ENCODE peak calls at places on chromosomes 2 and 18, in six cellular contexts. One of them, this sample, is unnamed.

GRCh38 chr2:164567335-164567989 is 53.8 kb downstream of the GRB14 start:
- DNase-seq in stimulated activated naive B cell treated with anti-CD40 and anti-IgM and Interleukin-4, amounts not matched to agents 10 μg/mL and 1 μg/mL and 100 μg/mL, for 72 hours: no peak
- DNase-seq in NCI-H526: no peak
- DNase-seq in NT2/D1: no peak
- DNase-seq in HFFc6: no peak
- DNase-seq in NCI-H345: no peak
- DNase-seq in this sample: no peak

GRCh38 chr2:1278861-1279260 is 134.4 kb upstream of the TPO start:
- DNase-seq in stimulated activated naive B cell treated with anti-CD40 and anti-IgM and Interleukin-4, amounts not matched to agents 10 μg/mL and 1 μg/mL and 100 μg/mL, for 72 hours: no peak
- DNase-seq in NCI-H526: no peak
- DNase-seq in NT2/D1: no peak
- DNase-seq in HFFc6: no peak
- DNase-seq in NCI-H345: no peak
- DNase-seq in this sample: no peak

GRCh38 chr2:227308784-227309183 is 16.3 kb upstream of the MFF start:
- DNase-seq in stimulated activated naive B cell treated with anti-CD40 and anti-IgM and Interleukin-4, amounts not matched to agents 10 μg/mL and 1 μg/mL and 100 μg/mL, for 72 hours: no peak
- DNase-seq in NCI-H526: no peak
- DNase-seq in NT2/D1: no peak
- DNase-seq in HFFc6: no peak
- DNase-seq in NCI-H345: no peak
- DNase-seq in this sample: no peak

GRCh38 chr18:35705988-35706387 is 124.4 kb downstream of the GALNT1 start:
- DNase-seq in stimulated activated naive B cell treated with anti-CD40 and anti-IgM and Interleukin-4, amounts not matched to agents 10 μg/mL and 1 μg/mL and 100 μg/mL, for 72 hours: no peak
- DNase-seq in NCI-H526: no peak
- DNase-seq in NT2/D1: no peak
- DNase-seq in HFFc6: no peak
- DNase-seq in NCI-H345: no peak
- DNase-seq in this sample: no peak

GRCh38 chr18:36572135-36572856 is 256.5 kb downstream of the TPGS2 start:
- DNase-seq in stimulated activated naive B cell treated with anti-CD40 and anti-IgM and Interleukin-4, amounts not matched to agents 10 μg/mL and 1 μg/mL and 100 μg/mL, for 72 hours: no peak
- DNase-seq in NCI-H526: no peak
- DNase-seq in NT2/D1: no peak
- DNase-seq in HFFc6: peak; percentile 43
- DNase-seq in NCI-H345: no peak
- DNase-seq in this sample: peak; percentile 60

GRCh38 chr2:189673661-189674373 is 653 bp upstream of the ANKAR start:
- DNase-seq in stimulated activated naive B cell treated with anti-CD40 and anti-IgM and Interleukin-4, amounts not matched to agents 10 μg/mL and 1 μg/mL and 100 μg/mL, for 72 hours: no peak
- DNase-seq in NCI-H526: no peak
- DNase-seq in NT2/D1: no peak
- DNase-seq in HFFc6: no peak
- DNase-seq in NCI-H345: no peak
- DNase-seq in this sample: no peak

GRCh38 chr2:11056614-11057013 is 98.7 kb upstream of the SLC66A3 start:
- DNase-seq in stimulated activated naive B cell treated with anti-CD40 and anti-IgM and Interleukin-4, amounts not matched to agents 10 μg/mL and 1 μg/mL and 100 μg/mL, for 72 hours: no peak
- DNase-seq in NCI-H526: no peak
- DNase-seq in NT2/D1: no peak
- DNase-seq in HFFc6: peak; percentile 94
- DNase-seq in NCI-H345: peak; percentile 51
- DNase-seq in this sample: peak; percentile 78

GRCh38 chr2:68911246-68911645 is 40.0 kb upstream of the BMP10 start:
- DNase-seq in stimulated activated naive B cell treated with anti-CD40 and anti-IgM and Interleukin-4, amounts not matched to agents 10 μg/mL and 1 μg/mL and 100 μg/mL, for 72 hours: no peak
- DNase-seq in NCI-H526: no peak
- DNase-seq in NT2/D1: no peak
- DNase-seq in HFFc6: no peak
- DNase-seq in NCI-H345: no peak
- DNase-seq in this sample: no peak

This sample was measured in brain microvascular endothelial cell.